ENCODE peak calls at places on chromosomes 2 and 18, in eight cellular contexts. L, P, Q, O, X, B, S and N are unnamed samples.

GRCh38 chr2:134132487-134132857 is 121.4 kb upstream of the MGAT5 start:
- DNase-seq in O (no peak), Q (no peak), B (no peak), P (no peak), S (no peak), X (no peak), L (no peak), N (no peak)

GRCh38 chr2:72173640-72174321 is 26.1 kb upstream of the CYP26B1 start:
- DNase-seq in S (no peak), O (no peak), P (no peak), Q (no peak), X (no peak), B (peak; percentile 18), L (no peak), N (no peak)

GRCh38 chr2:95346236-95346737 is 49.1 kb downstream of the KCNIP3 start:
- DNase-seq in B (peak; percentile 26), P (no peak), S (no peak), X (peak; percentile 68), Q (no peak), L (peak; percentile 47), O (peak; percentile 80), N (no peak)

GRCh38 chr2:43484323-43484930 is 111.4 kb downstream of the THADA start:
- DNase-seq in S (no peak), X (no peak), Q (no peak), O (peak; percentile 81), P (peak; percentile 46), B (no peak), L (no peak), N (no peak)

GRCh38 chr2:218323526-218324472 is 31.5 kb upstream of the TMBIM1 start:
- DNase-seq in X (peak; percentile 81), O (peak; percentile 20), S (no peak), L (peak; percentile 74), B (peak; percentile 41), P (no peak), Q (no peak), N (no peak)

GRCh38 chr2:59896499-59896898 is 657.0 kb downstream of the BCL11A start:
- DNase-seq in L (no peak), P (no peak), X (no peak), S (no peak), B (no peak), Q (no peak), O (no peak), N (no peak)

GRCh38 chr18:59763541-59764136 is 66.4 kb upstream of the CCBE1 start:
- DNase-seq in L (no peak), X (no peak), O (peak; percentile 90), P (no peak), S (no peak), Q (no peak), B (no peak), N (no peak)

GRCh38 chr18:49112031-49112430 is 161.3 kb upstream of the SMAD7 start:
- DNase-seq in L (no peak), Q (no peak), S (no peak), O (no peak), X (no peak), B (no peak), P (no peak), N (no peak)

GRCh38 chr2:199979841-199980628 is 24.7 kb downstream of the MAIP1 start:
- DNase-seq in L (peak; percentile 77), B (peak; percentile 68), O (peak; percentile 75), S (peak; percentile 76), X (peak; percentile 86), P (no peak), Q (peak; percentile 72), N (no peak)

GRCh38 chr2:62309465-62310091 is 113.7 kb downstream of the B3GNT2 start:
- DNase-seq in O (no peak), L (no peak), S (no peak), X (no peak), Q (no peak), B (no peak), P (no peak), N (no peak)

GRCh38 chr2:126359494-126359893 is 296.5 kb upstream of the GYPC start:
- DNase-seq in S (no peak), P (no peak), L (no peak), X (no peak), O (no peak), B (no peak), Q (no peak), N (no peak)

GRCh38 chr2:47360937-47361336 is 42.0 kb upstream of the MSH2 start:
- DNase-seq in L (no peak), Q (no peak), O (no peak), S (no peak), P (no peak), B (peak; percentile 15), X (no peak), N (no peak)

GRCh38 chr2:36528274-36528673 is 69.7 kb downstream of the FEZ2 start:
- DNase-seq in Q (no peak), S (no peak), P (no peak), O (no peak), L (no peak), B (no peak), X (no peak), N (no peak)

GRCh38 chr18:10070581-10071000 is 156.8 kb downstream of the VAPA start:
- DNase-seq in Q (no peak), X (no peak), O (peak; percentile 99), B (no peak), P (no peak), S (no peak), L (no peak), N (no peak)

GRCh38 chr18:3452750-3453539 is 3.0 kb downstream of the TGIF1 start:
- DNase-seq in O (no peak), P (no peak), S (no peak), X (no peak), L (no peak), B (no peak), Q (no peak), N (no peak)

GRCh38 chr2:196275646-196276352 is 104.4 kb upstream of the STK17B start:
- DNase-seq in P (no peak), L (no peak), O (peak; percentile 90), Q (no peak), S (no peak), B (no peak), X (no peak), N (no peak)

GRCh38 chr18:53606792-53607191 is 617.7 kb downstream of the MBD2 start:
- DNase-seq in B (no peak), X (no peak), L (no peak), O (no peak), P (no peak), S (no peak), Q (no peak), N (no peak)

GRCh38 chr2:140658766-140659165 is 1472.0 kb downstream of the LRP1B start:
- DNase-seq in L (no peak), B (no peak), Q (no peak), S (no peak), X (no peak), O (no peak), P (no peak), N (no peak)

GRCh38 chr2:152513681-152514080 is 178.7 kb downstream of the FMNL2 start:
- DNase-seq in Q (no peak), L (peak; percentile 55), O (no peak), P (no peak), S (no peak), X (no peak), B (peak; percentile 41), N (no peak)

GRCh38 chr2:16312771-16313170 is 352.9 kb downstream of the CYRIA start:
- DNase-seq in O (no peak), P (no peak), L (no peak), B (no peak), X (no peak), Q (no peak), S (no peak), N (no peak)

GRCh38 chr2:25388491-25388890 is 46.8 kb upstream of the DNMT3A start:
- DNase-seq in L (no peak), Q (no peak), S (no peak), O (no peak), X (no peak), B (no peak), P (no peak), N (no peak)

GRCh38 chr2:71821856-71822255 is 325.8 kb downstream of the CYP26B1 start:
- DNase-seq in B (no peak), P (no peak), O (no peak), X (no peak), S (no peak), Q (no peak), L (no peak), N (no peak)

GRCh38 chr2:1480671-1481076 is 67.4 kb downstream of the TPO start:
- DNase-seq in O (peak; percentile 6), P (no peak), S (no peak), L (no peak), X (no peak), B (no peak), Q (no peak), N (no peak)